ENCODE peak calls at places on chromosome 16, in eight cellular contexts. E is H1, Z is H9, C is IMR-90, Q is osteoblast, V is OCI-LY7, I is neural progenitor cell, F is Karpas-422. N is an unnamed sample.

GRCh38 chr16:81896902-81897301 is 114.4 kb downstream of the SDR42E1 start:
- DNase-seq in C (no peak), I (no peak), Z (no peak), E (no peak), Q (no peak), V (no peak), F (no peak), N (no peak)

GRCh38 chr16:89024546-89024945 is 47.5 kb upstream of the CBFA2T3 start:
- DNase-seq in V (no peak), Q (peak), I (no peak), Z (no peak), C (no peak), E (no peak), F (no peak), N (no peak)

GRCh38 chr16:15507959-15508336 is 73.6 kb downstream of the BMERB1 start:
- DNase-seq in V (no peak), Q (no peak), C (no peak), Z (no peak), F (no peak), I (no peak), E (no peak), N (no peak)

GRCh38 chr16:66478733-66479511 is 51.8 kb downstream of the BEAN1 start:
- DNase-seq in Z (peak), I (peak), F (peak), E (peak), V (peak), Q (peak), C (peak), N (peak)

GRCh38 chr16:64269756-64270155 is 852.1 kb downstream of the CDH11 start:
- DNase-seq in C (peak), E (no peak), I (no peak), Z (no peak), Q (no peak), F (no peak), V (no peak), N (peak)

GRCh38 chr16:79776243-79776884 is 175.8 kb upstream of the MAF start:
- DNase-seq in F (no peak), Z (peak), V (no peak), Q (peak), I (peak), E (no peak), C (no peak), N (no peak)

GRCh38 chr16:9443864-9444263 is 352.4 kb downstream of the HAPSTR1 start:
- DNase-seq in V (no peak), F (no peak), I (no peak), Z (no peak), E (no peak), C (no peak), Q (no peak), N (no peak)

GRCh38 chr16:68086336-68086821 is 1.2 kb downstream of the NFATC3 start:
- DNase-seq in V (no peak), C (peak), E (no peak), Z (no peak), I (peak), Q (peak), F (peak), N (peak)

GRCh38 chr16:52603015-52603414 is 56.1 kb upstream of the TOX3 start:
- DNase-seq in I (no peak), Z (no peak), C (no peak), E (no peak), F (no peak), Q (no peak), V (no peak), N (no peak)

GRCh38 chr16:80527297-80527696 is 13.5 kb upstream of the DYNLRB2 start:
- DNase-seq in Q (peak), V (peak), E (no peak), I (peak), C (peak), Z (peak), F (peak), N (peak)

GRCh38 chr16:50699345-50700159 is 6.1 kb downstream of the NOD2 start:
- DNase-seq in V (no peak), Z (no peak), F (no peak), I (no peak), C (peak), E (no peak), Q (no peak), N (no peak)

DNA sequence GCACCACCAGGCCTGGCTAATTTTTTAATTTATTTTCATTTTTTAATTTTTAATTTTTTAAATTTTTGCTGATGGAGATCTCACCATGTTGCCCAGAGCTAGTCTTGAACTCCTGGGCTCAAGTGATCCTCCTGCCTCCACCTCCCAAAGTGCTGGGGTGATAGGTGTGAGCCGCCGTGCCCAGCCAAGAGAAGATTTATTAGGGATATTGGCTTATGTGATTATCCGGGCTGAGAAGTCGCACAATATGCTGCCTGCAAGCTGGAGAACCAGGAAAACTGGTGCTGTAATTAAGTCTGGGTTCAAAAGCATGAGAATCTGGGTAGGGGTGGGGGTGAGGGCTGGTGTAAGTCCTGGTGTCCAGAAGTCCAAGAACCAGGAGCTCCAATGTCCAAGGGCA is 2.5 kb upstream of the C16orf90 start:
- DNase-seq in V (no peak), F (no peak), I (no peak), E (no peak), C (no peak), Z (no peak), Q (no peak), N (no peak)
- H2AFZ ChIP-seq in V (no peak), F (no peak), I (no peak), E (no peak), C (no peak), Z (no peak), Q (no peak), N (no peak)

GRCh38 chr16:87046235-87046634 is 271.0 kb downstream of the C16orf95 start:
- DNase-seq in V (no peak), I (no peak), Z (no peak), C (no peak), F (no peak), E (no peak), Q (peak), N (no peak)

GRCh38 chr16:87045462-87046216 is 271.6 kb downstream of the C16orf95 start:
- DNase-seq in E (no peak), F (no peak), Q (peak), C (no peak), V (no peak), Z (no peak), I (no peak), N (no peak)

GRCh38 chr16:87044829-87045228 is 272.4 kb downstream of the C16orf95 start:
- DNase-seq in E (no peak), Q (peak), C (no peak), I (no peak), F (no peak), V (no peak), Z (no peak), N (no peak)

GRCh38 chr16:87048038-87048743 is 269.0 kb downstream of the C16orf95 start:
- DNase-seq in E (no peak), F (no peak), I (no peak), V (no peak), Z (no peak), C (no peak), Q (peak), N (no peak)

DNA sequence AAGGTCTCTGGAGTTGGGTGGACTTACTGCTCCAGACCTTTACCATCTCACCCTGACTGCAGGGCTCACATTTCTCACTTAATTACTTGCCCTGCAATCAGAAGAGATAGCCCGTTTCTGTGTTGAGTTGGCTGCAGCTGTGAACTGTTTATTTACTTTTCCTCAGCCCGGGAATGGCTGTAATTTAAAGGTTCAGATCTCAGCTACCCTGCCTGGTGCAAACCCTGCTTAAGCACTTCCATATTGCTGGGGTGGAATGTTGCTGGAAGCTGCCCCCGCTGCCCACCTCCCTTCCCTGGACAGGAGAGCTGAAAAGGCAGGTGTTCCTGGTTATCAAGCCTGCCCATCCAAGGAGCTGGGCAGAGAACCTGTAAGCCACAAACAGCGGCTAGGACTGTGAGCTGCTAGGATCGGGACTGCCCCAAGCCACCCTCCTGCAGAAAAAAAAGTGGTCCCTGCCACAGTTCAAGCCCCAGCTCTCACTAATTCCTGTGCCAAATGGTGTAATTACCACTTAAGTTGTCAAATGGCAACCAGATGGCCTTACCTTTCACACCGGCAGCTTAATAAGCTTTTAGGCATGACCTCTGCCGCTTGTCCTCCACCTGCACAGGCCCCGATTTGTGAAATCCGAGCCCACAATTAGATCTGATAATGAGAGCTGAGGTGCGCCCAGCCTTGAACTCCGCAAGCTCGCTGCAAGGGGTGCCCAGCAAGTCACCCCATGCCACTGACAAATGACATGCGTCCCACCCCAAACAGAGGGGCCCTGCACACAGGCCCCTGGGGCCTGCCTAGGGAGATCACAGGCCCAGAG is 269.8 kb downstream of the C16orf95 start:
- DNase-seq in F (no peak), E (no peak), Q (peak), Z (no peak), C (peak), I (no peak), V (no peak), N (no peak)
- H2AFZ ChIP-seq in F (no peak), E (peak), Q (no peak), Z (no peak), C (peak), I (peak), V (no peak), N (no peak)

GRCh38 chr16:56399492-56399891 is 25.9 kb downstream of the AMFR start:
- DNase-seq in I (no peak), V (no peak), Z (no peak), Q (no peak), F (no peak), E (no peak), C (no peak), N (no peak)
- H2AFZ ChIP-seq in I (no peak), V (no peak), Z (no peak), Q (no peak), F (no peak), E (no peak), C (no peak), N (no peak)

DNA sequence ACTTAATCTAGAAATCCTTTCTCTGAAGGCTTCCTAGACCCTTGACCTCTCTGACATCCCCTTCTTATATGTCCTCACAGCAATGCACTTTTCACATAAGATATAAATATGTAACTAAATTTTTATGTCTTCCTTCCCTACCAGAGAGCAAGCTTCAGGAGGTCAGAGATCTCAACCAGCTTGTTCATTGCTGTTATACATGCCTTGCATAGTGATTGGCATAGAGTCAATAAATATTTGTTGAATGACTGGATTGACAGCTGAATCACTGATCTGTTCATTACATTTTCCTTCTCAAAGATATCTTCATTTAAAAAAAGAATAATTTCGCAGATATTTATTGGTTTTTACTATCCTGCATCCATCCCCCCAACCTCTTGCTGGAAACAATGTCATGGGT is 29.5 kb downstream of the HYDIN start:
- DNase-seq in F (no peak), I (no peak), C (no peak), E (no peak), Z (no peak), V (no peak), Q (peak), N (no peak)
- H2AFZ ChIP-seq in F (no peak), I (no peak), C (no peak), E (no peak), Z (no peak), V (no peak), Q (no peak), N (no peak)

GRCh38 chr16:28318042-28318597 is 25.8 kb downstream of the SBK1 start:
- DNase-seq in V (no peak), Z (no peak), Q (peak), C (no peak), E (no peak), F (no peak), I (no peak), N (no peak)

GRCh38 chr16:28320023-28320561 is 27.8 kb downstream of the SBK1 start:
- DNase-seq in Q (peak), E (no peak), C (no peak), Z (no peak), I (no peak), V (no peak), F (no peak), N (no peak)

GRCh38 chr16:28317040-28317880 is 24.9 kb downstream of the SBK1 start:
- DNase-seq in Q (peak), I (peak), F (peak), C (peak), E (no peak), Z (peak), V (peak), N (peak)

GRCh38 chr16:28320741-28321140 is 28.4 kb downstream of the SBK1 start:
- DNase-seq in F (no peak), I (no peak), E (no peak), C (no peak), Z (no peak), Q (peak), V (no peak), N (no peak)

DNA sequence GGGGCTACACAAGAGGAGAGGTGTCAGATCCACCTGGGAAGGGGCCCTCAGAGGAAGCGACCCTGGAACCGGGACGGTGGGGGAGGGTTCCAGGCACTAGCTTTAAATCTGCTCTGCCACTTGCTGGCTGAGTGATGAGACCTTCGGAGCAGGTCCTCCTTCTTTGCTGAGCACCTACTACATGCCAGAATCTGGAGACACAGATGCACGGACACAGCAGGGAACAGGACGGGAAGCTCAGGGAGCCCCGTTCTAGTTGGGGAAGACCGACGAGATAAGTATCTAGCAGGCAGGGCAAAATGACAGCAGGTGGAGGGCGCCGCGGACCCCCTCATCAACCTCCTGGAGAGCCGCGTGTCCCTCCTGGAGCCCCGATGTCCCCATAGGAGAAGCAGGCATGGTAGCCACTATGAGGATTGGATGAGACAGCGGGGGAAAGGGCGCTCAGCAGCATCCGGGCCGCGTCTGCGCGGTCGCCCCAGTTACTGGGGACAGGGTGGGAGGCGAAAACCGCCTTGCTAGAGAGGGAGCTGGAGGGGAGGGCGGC is 27.2 kb downstream of the SBK1 start:
- DNase-seq in Q (peak), F (no peak), Z (no peak), V (no peak), I (no peak), E (no peak), C (no peak), N (no peak)
- H2AFZ ChIP-seq in Q (no peak), F (no peak), Z (no peak), V (no peak), I (no peak), E (no peak), C (no peak), N (no peak)

GRCh38 chr16:76535-77272 is 1.3 kb upstream of the MPG start:
- DNase-seq in E (no peak), C (peak), I (no peak), F (no peak), Q (peak), V (peak), Z (no peak), N (no peak)
- H2AFZ ChIP-seq in E (no peak), C (peak), I (no peak), F (no peak), Q (no peak), V (no peak), Z (no peak), N (peak)

GRCh38 chr16:73171901-73172619 is 124.1 kb upstream of the ZFHX3 start:
- DNase-seq in F (no peak), C (no peak), V (no peak), I (no peak), Q (no peak), Z (peak), E (no peak), N (no peak)

GRCh38 chr16:73170587-73170986 is 122.7 kb upstream of the ZFHX3 start:
- DNase-seq in Q (no peak), C (no peak), I (no peak), V (no peak), F (no peak), E (no peak), Z (no peak), N (no peak)

GRCh38 chr16:73171380-73171779 is 123.5 kb upstream of the ZFHX3 start:
- DNase-seq in F (no peak), Q (no peak), E (no peak), I (no peak), V (no peak), C (no peak), Z (peak), N (no peak)

GRCh38 chr16:73173396-73173795 is 125.5 kb upstream of the ZFHX3 start:
- DNase-seq in F (no peak), Z (no peak), C (no peak), E (no peak), I (no peak), Q (no peak), V (no peak), N (no peak)

DNA sequence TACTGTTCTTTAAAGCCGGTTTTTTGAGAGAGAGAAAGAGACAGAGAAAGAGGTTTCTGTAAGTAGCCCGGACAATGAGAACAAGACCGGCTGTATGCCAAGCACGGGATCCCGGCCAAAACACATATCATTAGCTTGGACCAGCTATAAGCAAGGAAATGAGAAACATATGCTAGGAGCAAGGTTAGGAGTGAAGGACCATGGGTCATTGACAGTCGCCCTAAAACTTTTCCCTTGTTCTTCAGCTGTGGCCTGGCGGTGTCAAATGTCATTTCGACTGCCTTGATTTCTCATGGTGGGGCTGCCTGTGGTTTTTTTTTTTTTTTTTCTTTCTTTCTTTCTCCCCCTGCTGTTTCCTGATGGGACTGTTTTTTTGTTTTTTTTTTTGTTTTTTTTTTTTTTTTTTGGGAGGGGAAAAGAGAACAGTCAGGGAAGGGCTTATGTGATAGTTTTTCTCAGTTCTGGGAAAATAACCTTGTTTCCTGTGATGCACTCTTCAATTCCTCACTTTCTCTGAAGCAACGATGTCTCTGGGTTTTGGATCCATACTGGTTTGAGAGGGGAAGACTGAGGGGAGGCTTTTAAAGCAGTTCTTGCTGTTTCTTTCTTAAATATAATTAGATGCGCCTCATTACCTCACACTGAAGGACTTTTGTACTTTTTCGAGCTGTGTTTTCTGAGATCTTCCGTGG is 124.8 kb upstream of the ZFHX3 start:
- DNase-seq in I (peak), Q (peak), E (no peak), Z (peak), F (no peak), C (peak), V (no peak), N (no peak)
- H2AFZ ChIP-seq in I (no peak), Q (peak), E (no peak), Z (no peak), F (no peak), C (peak), V (no peak), N (no peak)